ENCODE peak calls at places on chromosome 9, in five cellular contexts. One of them, this sample, is unnamed.

GRCh38 chr9:132946624-132947295 is 2.3 kb upstream of the TSC1 start:
- DNase-seq in stimulated activated CD4-positive, alpha-beta T cell treated with anti-CD3 and anti-CD28 coated beads, Interleukin-4, amount 100 ng/mL, for 4 hours: no peak
- DNase-seq in germinal center: no peak
- DNase-seq in non-pigmented ciliary epithelial cell: no peak
- DNase-seq in GF-D8: no peak
- DNase-seq in this sample: no peak

GRCh38 chr9:4674783-4675182 is 4.6 kb upstream of the CDC37L1 start:
- DNase-seq in stimulated activated CD4-positive, alpha-beta T cell treated with anti-CD3 and anti-CD28 coated beads, Interleukin-4, amount 100 ng/mL, for 4 hours: no peak
- DNase-seq in germinal center: no peak
- DNase-seq in non-pigmented ciliary epithelial cell: no peak
- DNase-seq in GF-D8: no peak
- DNase-seq in this sample: no peak

GRCh38 chr9:114869845-114870244 is 60.5 kb downstream of the TNFSF8 start:
- DNase-seq in stimulated activated CD4-positive, alpha-beta T cell treated with anti-CD3 and anti-CD28 coated beads, Interleukin-4, amount 100 ng/mL, for 4 hours: no peak
- DNase-seq in germinal center: no peak
- DNase-seq in non-pigmented ciliary epithelial cell: no peak
- DNase-seq in GF-D8: no peak
- DNase-seq in this sample: no peak

GRCh38 chr9:19154135-19154612 is 26.9 kb upstream of the PLIN2 start:
- DNase-seq in stimulated activated CD4-positive, alpha-beta T cell treated with anti-CD3 and anti-CD28 coated beads, Interleukin-4, amount 100 ng/mL, for 4 hours: no peak
- DNase-seq in germinal center: no peak
- DNase-seq in non-pigmented ciliary epithelial cell: peak; percentile 90
- DNase-seq in GF-D8: peak; percentile 95
- DNase-seq in this sample: no peak

GRCh38 chr9:114007991-114008666 is 70.0 kb downstream of the AMBP start:
- DNase-seq in stimulated activated CD4-positive, alpha-beta T cell treated with anti-CD3 and anti-CD28 coated beads, Interleukin-4, amount 100 ng/mL, for 4 hours: no peak
- DNase-seq in germinal center: no peak
- DNase-seq in non-pigmented ciliary epithelial cell: no peak
- DNase-seq in GF-D8: no peak
- DNase-seq in this sample: no peak

GRCh38 chr9:8278048-8278447 is 478.5 kb upstream of the DMAC1 start:
- DNase-seq in stimulated activated CD4-positive, alpha-beta T cell treated with anti-CD3 and anti-CD28 coated beads, Interleukin-4, amount 100 ng/mL, for 4 hours: no peak
- DNase-seq in germinal center: no peak
- DNase-seq in non-pigmented ciliary epithelial cell: no peak
- DNase-seq in GF-D8: no peak
- DNase-seq in this sample: no peak

GRCh38 chr9:92426501-92426900 is 2.2 kb upstream of the OMD start:
- DNase-seq in stimulated activated CD4-positive, alpha-beta T cell treated with anti-CD3 and anti-CD28 coated beads, Interleukin-4, amount 100 ng/mL, for 4 hours: no peak
- DNase-seq in germinal center: no peak
- DNase-seq in non-pigmented ciliary epithelial cell: no peak
- DNase-seq in GF-D8: no peak
- DNase-seq in this sample: no peak

GRCh38 chr9:37787059-37787458 is 2.2 kb upstream of the EXOSC3 start:
- DNase-seq in stimulated activated CD4-positive, alpha-beta T cell treated with anti-CD3 and anti-CD28 coated beads, Interleukin-4, amount 100 ng/mL, for 4 hours: no peak
- DNase-seq in germinal center: peak; percentile 10
- DNase-seq in non-pigmented ciliary epithelial cell: no peak
- DNase-seq in GF-D8: no peak
- DNase-seq in this sample: peak; percentile 16

GRCh38 chr9:121714873-121715272 is 63.4 kb downstream of the DAB2IP start:
- DNase-seq in stimulated activated CD4-positive, alpha-beta T cell treated with anti-CD3 and anti-CD28 coated beads, Interleukin-4, amount 100 ng/mL, for 4 hours: no peak
- DNase-seq in germinal center: no peak
- DNase-seq in non-pigmented ciliary epithelial cell: no peak
- DNase-seq in GF-D8: no peak
- DNase-seq in this sample: no peak

GRCh38 chr9:133393399-133393798 is 17.2 kb downstream of the STKLD1 start:
- DNase-seq in stimulated activated CD4-positive, alpha-beta T cell treated with anti-CD3 and anti-CD28 coated beads, Interleukin-4, amount 100 ng/mL, for 4 hours: no peak
- DNase-seq in germinal center: no peak
- DNase-seq in non-pigmented ciliary epithelial cell: no peak
- DNase-seq in GF-D8: no peak
- DNase-seq in this sample: no peak

GRCh38 chr9:100029246-100029645 is 69.6 kb downstream of the ERP44 start:
- DNase-seq in stimulated activated CD4-positive, alpha-beta T cell treated with anti-CD3 and anti-CD28 coated beads, Interleukin-4, amount 100 ng/mL, for 4 hours: no peak
- DNase-seq in germinal center: no peak
- DNase-seq in non-pigmented ciliary epithelial cell: no peak
- DNase-seq in GF-D8: no peak
- DNase-seq in this sample: no peak

GRCh38 chr9:136117291-136118060 is 1.2 kb downstream of the TMEM250 start:
- DNase-seq in stimulated activated CD4-positive, alpha-beta T cell treated with anti-CD3 and anti-CD28 coated beads, Interleukin-4, amount 100 ng/mL, for 4 hours: no peak
- DNase-seq in germinal center: no peak
- DNase-seq in non-pigmented ciliary epithelial cell: no peak
- DNase-seq in GF-D8: peak; percentile 32
- DNase-seq in this sample: peak; percentile 58

GRCh38 chr9:136566899-136567298 is 21.1 kb upstream of the NOTCH1 start:
- DNase-seq in stimulated activated CD4-positive, alpha-beta T cell treated with anti-CD3 and anti-CD28 coated beads, Interleukin-4, amount 100 ng/mL, for 4 hours: no peak
- DNase-seq in germinal center: no peak
- DNase-seq in non-pigmented ciliary epithelial cell: no peak
- DNase-seq in GF-D8: no peak
- DNase-seq in this sample: no peak

GRCh38 chr9:93946338-93946712 is 8.8 kb downstream of the BARX1 start:
- DNase-seq in stimulated activated CD4-positive, alpha-beta T cell treated with anti-CD3 and anti-CD28 coated beads, Interleukin-4, amount 100 ng/mL, for 4 hours: no peak
- DNase-seq in germinal center: no peak
- DNase-seq in non-pigmented ciliary epithelial cell: no peak
- DNase-seq in GF-D8: no peak
- DNase-seq in this sample: no peak

GRCh38 chr9:88173378-88173999 is 35.2 kb upstream of the SPATA31C2 start:
- DNase-seq in stimulated activated CD4-positive, alpha-beta T cell treated with anti-CD3 and anti-CD28 coated beads, Interleukin-4, amount 100 ng/mL, for 4 hours: peak; percentile 42
- DNase-seq in germinal center: peak; percentile 33
- DNase-seq in non-pigmented ciliary epithelial cell: peak; percentile 31
- DNase-seq in GF-D8: peak; percentile 50
- DNase-seq in this sample: peak; percentile 14

GRCh38 chr9:84466580-84467285 is 126.2 kb upstream of the SLC28A3 start:
- DNase-seq in stimulated activated CD4-positive, alpha-beta T cell treated with anti-CD3 and anti-CD28 coated beads, Interleukin-4, amount 100 ng/mL, for 4 hours: no peak
- DNase-seq in germinal center: no peak
- DNase-seq in non-pigmented ciliary epithelial cell: no peak
- DNase-seq in GF-D8: no peak
- DNase-seq in this sample: no peak

GRCh38 chr9:134065720-134066419 is 2.0 kb downstream of the BRD3 start:
- DNase-seq in stimulated activated CD4-positive, alpha-beta T cell treated with anti-CD3 and anti-CD28 coated beads, Interleukin-4, amount 100 ng/mL, for 4 hours: peak; percentile 52
- DNase-seq in germinal center: peak; percentile 73
- DNase-seq in non-pigmented ciliary epithelial cell: no peak
- DNase-seq in GF-D8: peak; percentile 53
- DNase-seq in this sample: peak; percentile 76

GRCh38 chr9:97389249-97389648 is 22.6 kb upstream of the TDRD7 start:
- DNase-seq in stimulated activated CD4-positive, alpha-beta T cell treated with anti-CD3 and anti-CD28 coated beads, Interleukin-4, amount 100 ng/mL, for 4 hours: no peak
- DNase-seq in germinal center: no peak
- DNase-seq in non-pigmented ciliary epithelial cell: no peak
- DNase-seq in GF-D8: no peak
- DNase-seq in this sample: no peak

GRCh38 chr9:121288874-121289553 is 21.1 kb downstream of the GSN start:
- DNase-seq in stimulated activated CD4-positive, alpha-beta T cell treated with anti-CD3 and anti-CD28 coated beads, Interleukin-4, amount 100 ng/mL, for 4 hours: no peak
- DNase-seq in germinal center: no peak
- DNase-seq in non-pigmented ciliary epithelial cell: no peak
- DNase-seq in GF-D8: peak; percentile 77
- DNase-seq in this sample: no peak

GRCh38 chr9:96344458-96345180 is 38.9 kb downstream of the SLC35D2 start:
- DNase-seq in stimulated activated CD4-positive, alpha-beta T cell treated with anti-CD3 and anti-CD28 coated beads, Interleukin-4, amount 100 ng/mL, for 4 hours: no peak
- DNase-seq in germinal center: no peak
- DNase-seq in non-pigmented ciliary epithelial cell: peak; percentile 90
- DNase-seq in GF-D8: no peak
- DNase-seq in this sample: no peak

GRCh38 chr9:131707677-131708612 is 31.9 kb downstream of the RAPGEF1 start:
- DNase-seq in stimulated activated CD4-positive, alpha-beta T cell treated with anti-CD3 and anti-CD28 coated beads, Interleukin-4, amount 100 ng/mL, for 4 hours: no peak
- DNase-seq in germinal center: no peak
- DNase-seq in non-pigmented ciliary epithelial cell: no peak
- DNase-seq in GF-D8: peak; percentile 62
- DNase-seq in this sample: no peak

GRCh38 chr9:1721219-1721618 is 293.9 kb upstream of the SMARCA2 start:
- DNase-seq in stimulated activated CD4-positive, alpha-beta T cell treated with anti-CD3 and anti-CD28 coated beads, Interleukin-4, amount 100 ng/mL, for 4 hours: no peak
- DNase-seq in germinal center: no peak
- DNase-seq in non-pigmented ciliary epithelial cell: no peak
- DNase-seq in GF-D8: no peak
- DNase-seq in this sample: no peak

GRCh38 chr9:133050142-133050541 is 11.6 kb upstream of the CEL start:
- DNase-seq in stimulated activated CD4-positive, alpha-beta T cell treated with anti-CD3 and anti-CD28 coated beads, Interleukin-4, amount 100 ng/mL, for 4 hours: no peak
- DNase-seq in germinal center: no peak
- DNase-seq in non-pigmented ciliary epithelial cell: peak; percentile 18
- DNase-seq in GF-D8: no peak
- DNase-seq in this sample: no peak

GRCh38 chr9:79189511-79189924 is 382.2 kb upstream of the TLE4 start:
- DNase-seq in stimulated activated CD4-positive, alpha-beta T cell treated with anti-CD3 and anti-CD28 coated beads, Interleukin-4, amount 100 ng/mL, for 4 hours: no peak
- DNase-seq in germinal center: no peak
- DNase-seq in non-pigmented ciliary epithelial cell: peak; percentile 54
- DNase-seq in GF-D8: no peak
- DNase-seq in this sample: no peak

GRCh38 chr9:90129446-90129845 is 513.2 kb downstream of the DIRAS2 start:
- DNase-seq in stimulated activated CD4-positive, alpha-beta T cell treated with anti-CD3 and anti-CD28 coated beads, Interleukin-4, amount 100 ng/mL, for 4 hours: no peak
- DNase-seq in germinal center: no peak
- DNase-seq in non-pigmented ciliary epithelial cell: no peak
- DNase-seq in GF-D8: no peak
- DNase-seq in this sample: no peak

GRCh38 chr9:89732295-89732951 is 127.6 kb downstream of the GADD45G start:
- DNase-seq in stimulated activated CD4-positive, alpha-beta T cell treated with anti-CD3 and anti-CD28 coated beads, Interleukin-4, amount 100 ng/mL, for 4 hours: no peak
- DNase-seq in germinal center: no peak
- DNase-seq in non-pigmented ciliary epithelial cell: no peak
- DNase-seq in GF-D8: no peak
- DNase-seq in this sample: no peak

GRCh38 chr9:128629852-128630545 is 26.6 kb downstream of the DYNC2I2 start:
- DNase-seq in stimulated activated CD4-positive, alpha-beta T cell treated with anti-CD3 and anti-CD28 coated beads, Interleukin-4, amount 100 ng/mL, for 4 hours: no peak
- DNase-seq in germinal center: no peak
- DNase-seq in non-pigmented ciliary epithelial cell: no peak
- DNase-seq in GF-D8: no peak
- DNase-seq in this sample: no peak

GRCh38 chr9:3732077-3733038 is 206.6 kb upstream of the RFX3 start:
- DNase-seq in stimulated activated CD4-positive, alpha-beta T cell treated with anti-CD3 and anti-CD28 coated beads, Interleukin-4, amount 100 ng/mL, for 4 hours: no peak
- DNase-seq in germinal center: peak; percentile 34
- DNase-seq in non-pigmented ciliary epithelial cell: peak; percentile 76
- DNase-seq in GF-D8: peak; percentile 46
- DNase-seq in this sample: peak; percentile 13

GRCh38 chr9:89864257-89864656 is 259.4 kb downstream of the GADD45G start:
- DNase-seq in stimulated activated CD4-positive, alpha-beta T cell treated with anti-CD3 and anti-CD28 coated beads, Interleukin-4, amount 100 ng/mL, for 4 hours: no peak
- DNase-seq in germinal center: no peak
- DNase-seq in non-pigmented ciliary epithelial cell: no peak
- DNase-seq in GF-D8: no peak
- DNase-seq in this sample: no peak

GRCh38 chr9:130523921-130524320 is 55.5 kb upstream of the FUBP3 start:
- DNase-seq in stimulated activated CD4-positive, alpha-beta T cell treated with anti-CD3 and anti-CD28 coated beads, Interleukin-4, amount 100 ng/mL, for 4 hours: no peak
- DNase-seq in germinal center: no peak
- DNase-seq in non-pigmented ciliary epithelial cell: no peak
- DNase-seq in GF-D8: no peak
- DNase-seq in this sample: no peak

This sample was measured in GM06990.